ENCODE peak calls at places on chromosomes 7 and 10, in four cellular contexts. I, T, E and W are unnamed samples.
A peak's percentile ranks its signal among the peaks of the same experiment; 100 is the strongest.

GRCh38 chr7:37208528-37208927 is 240.1 kb downstream of the ELMO1 start:
- DNase-seq in I (peak; percentile 44), T (peak; percentile 19), E (peak; percentile 4), W (peak; percentile 90)

GRCh38 chr10:95229724-95230627 is 35.9 kb downstream of the ACSM6 start:
- DNase-seq in I (no peak), T (no peak), E (peak; percentile 94), W (no peak)

GRCh38 chr10:28087675-28088351 is 88.9 kb upstream of the ODAD2 start:
- DNase-seq in I (no peak), T (no peak), E (peak; percentile 76), W (no peak)

GRCh38 chr10:110989016-110989415 is 69.6 kb downstream of the SHOC2 start:
- DNase-seq in I (no peak), T (no peak), E (peak; percentile 64), W (no peak)

GRCh38 chr10:113133497-113133896 is 183.4 kb downstream of the TCF7L2 start:
- DNase-seq in I (no peak), T (no peak), E (peak; percentile 56), W (no peak)

GRCh38 chr10:28054211-28054888 is 55.5 kb upstream of the ODAD2 start:
- DNase-seq in I (no peak), T (no peak), E (peak; percentile 92), W (peak; percentile 31)

GRCh38 chr10:97676770-97677581 is 10.1 kb downstream of the AVPI1 start:
- DNase-seq in I (no peak), T (peak; percentile 32), E (peak; percentile 57), W (no peak)

GRCh38 chr10:108696792-108697477 is 1226.4 kb downstream of the XPNPEP1 start:
- DNase-seq in I (no peak), T (no peak), E (no peak), W (no peak)

GRCh38 chr7:87225696-87226095 is 6.2 kb upstream of the TMEM243 start:
- DNase-seq in I (no peak), T (no peak), E (peak; percentile 29), W (no peak)

GRCh38 chr10:122297583-122297982 is 26.5 kb downstream of the BTBD16 start:
- DNase-seq in I (no peak), T (no peak), E (no peak), W (no peak)

GRCh38 chr10:97849101-97849490 is 547 bp upstream of the GOLGA7B start:
- DNase-seq in I (no peak), T (no peak), E (no peak), W (no peak)

GRCh38 chr10:34753014-34753757 is 61.9 kb downstream of the PARD3 start:
- DNase-seq in I (no peak), T (no peak), E (no peak), W (no peak)

GRCh38 chr10:112221545-112221944 is 38.0 kb upstream of the GPAM start:
- DNase-seq in I (no peak), T (no peak), E (no peak), W (no peak)

GRCh38 chr10:132890301-132890700 is 52.1 kb downstream of the CFAP46 start:
- DNase-seq in I (no peak), T (no peak), E (no peak), W (peak; percentile 25)

GRCh38 chr7:45624392-45624760 is 50.2 kb downstream of the ADCY1 start:
- DNase-seq in I (no peak), T (no peak), E (no peak), W (no peak)

GRCh38 chr7:66150471-66150870 is 35.8 kb downstream of the CRCP start:
- DNase-seq in I (peak; percentile 61), T (no peak), E (peak; percentile 80), W (peak; percentile 79)

GRCh38 chr10:61140765-61141392 is 196.9 kb upstream of the RHOBTB1 start:
- DNase-seq in I (no peak), T (no peak), E (peak; percentile 79), W (no peak)

GRCh38 chr10:132654708-132655661 is 117.4 kb downstream of the INPP5A start:
- DNase-seq in I (peak; percentile 42), T (peak; percentile 22), E (peak; percentile 61), W (peak; percentile 65)

GRCh38 chr10:5423774-5424173 is 11.4 kb downstream of the NET1 start:
- DNase-seq in I (no peak), T (no peak), E (no peak), W (no peak)

GRCh38 chr7:37545619-37546356 is 97.1 kb upstream of the ELMO1 start:
- DNase-seq in I (no peak), T (no peak), E (no peak), W (no peak)

GRCh38 chr10:91632671-91633550 is at the start of gene PPP1R3C:
- DNase-seq in I (peak; percentile 90), T (peak; percentile 10), E (peak; percentile 91), W (peak; percentile 98)

GRCh38 chr7:43337191-43337590 is 224.7 kb downstream of the HECW1 start:
- DNase-seq in I (no peak), T (no peak), E (no peak), W (no peak)

GRCh38 chr7:16926283-16926682 is 44.5 kb upstream of the AGR3 start:
- DNase-seq in I (peak; percentile 25), T (no peak), E (peak; percentile 69), W (no peak)

GRCh38 chr10:7872041-7872442 is 53.7 kb downstream of the TAF3 start:
- DNase-seq in I (no peak), T (no peak), E (peak; percentile 30), W (no peak)

GRCh38 chr7:103651978-103652377 is 206.0 kb upstream of the SLC26A5 start:
- DNase-seq in I (no peak), T (no peak), E (no peak), W (no peak)

GRCh38 chr7:75688200-75689136 is 50.3 kb downstream of the HIP1 start:
- DNase-seq in I (peak; percentile 27), T (no peak), E (no peak), W (peak; percentile 62)

GRCh38 chr7:116194115-116194514 is 16.2 kb upstream of the TES start:
- DNase-seq in I (no peak), T (no peak), E (no peak), W (no peak)

GRCh38 chr10:116364808-116365207 is 40.6 kb downstream of the CCDC172 start:
- DNase-seq in I (no peak), T (no peak), E (no peak), W (no peak)

DNA sequence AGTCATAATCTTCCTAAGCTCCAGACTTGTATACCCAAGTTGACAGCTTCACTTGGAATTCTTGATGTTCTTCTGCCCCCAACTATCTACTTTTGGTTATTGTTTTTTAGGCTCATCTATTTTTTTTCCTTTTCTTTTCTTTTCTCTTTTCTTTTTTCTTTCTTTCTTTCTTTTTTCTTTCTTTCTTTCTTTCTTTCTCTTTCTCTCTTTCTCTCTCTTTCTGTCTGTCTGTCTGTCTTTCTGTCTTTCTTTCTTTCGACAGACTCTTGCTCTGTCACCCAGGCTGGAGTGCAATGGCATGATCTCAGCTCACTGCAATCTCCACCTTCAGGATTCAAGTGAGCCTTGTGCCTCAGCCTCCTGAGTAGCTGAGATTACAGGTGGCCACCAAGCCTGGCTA is 36.5 kb downstream of the KMT2E start:
- DNase-seq in I (no peak), T (no peak), E (no peak), W (no peak)
- TF ChIP-seq CTCF in I (no peak), T (peak; percentile 17), E (no peak), W (no peak)

GRCh38 chr7:95845007-95845406 is 72.7 kb downstream of the DYNC1I1 start:
- DNase-seq in I (no peak), T (no peak), E (peak; percentile 12), W (no peak)

GRCh38 chr7:95847061-95847460 is 74.7 kb downstream of the DYNC1I1 start:
- DNase-seq in I (no peak), T (no peak), E (no peak), W (no peak)

GRCh38 chr7:95840953-95841950 is 68.9 kb downstream of the DYNC1I1 start:
- DNase-seq in I (no peak), T (no peak), E (no peak), W (no peak)

GRCh38 chr7:95843286-95843685 is 70.9 kb downstream of the DYNC1I1 start:
- DNase-seq in I (no peak), T (no peak), E (no peak), W (no peak)
- TF ChIP-seq CTCF in I (no peak), T (no peak), E (no peak), W (no peak)

DNA sequence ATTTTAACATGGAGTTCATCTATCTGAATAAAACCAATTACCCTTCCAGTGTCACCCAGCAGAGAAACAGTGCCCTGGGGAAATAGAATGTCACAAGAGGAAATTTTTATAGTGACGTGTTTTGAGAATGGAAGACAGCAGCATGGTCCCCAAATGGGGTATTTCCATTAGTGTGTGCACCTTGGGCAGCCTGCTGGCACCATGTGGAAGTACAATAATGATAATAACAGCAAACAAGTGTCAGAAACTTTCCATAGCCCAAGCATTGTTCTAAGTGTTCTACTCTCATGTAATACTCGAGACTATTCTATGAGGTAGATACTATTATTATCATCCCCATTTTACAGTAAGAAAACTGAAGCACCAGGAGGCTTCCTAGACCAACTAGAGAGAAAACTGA is 2.2 kb upstream of the PDE1C start:
- DNase-seq in I (no peak), T (no peak), E (no peak), W (no peak)
- TF ChIP-seq CTCF in I (peak; percentile 38), T (no peak), E (peak; percentile 20), W (no peak)

GRCh38 chr10:57716884-57717283 is 550.8 kb downstream of the IPMK start:
- DNase-seq in I (no peak), T (no peak), E (peak; percentile 63), W (no peak)
- TF ChIP-seq CTCF in I (peak; percentile 45), T (no peak), E (peak; percentile 59), W (peak; percentile 15)

GRCh38 chr10:16854623-16855022 is 37.4 kb upstream of the RSU1 start:
- DNase-seq in I (no peak), T (no peak), E (no peak), W (no peak)

GRCh38 chr10:16853809-16854208 is 36.6 kb upstream of the RSU1 start:
- DNase-seq in I (no peak), T (no peak), E (no peak), W (no peak)

GRCh38 chr10:16856092-16856491 is 38.9 kb upstream of the RSU1 start:
- DNase-seq in I (no peak), T (no peak), E (no peak), W (no peak)

GRCh38 chr10:16856567-16856966 is 39.3 kb upstream of the RSU1 start:
- DNase-seq in I (no peak), T (no peak), E (peak; percentile 71), W (no peak)

DNA sequence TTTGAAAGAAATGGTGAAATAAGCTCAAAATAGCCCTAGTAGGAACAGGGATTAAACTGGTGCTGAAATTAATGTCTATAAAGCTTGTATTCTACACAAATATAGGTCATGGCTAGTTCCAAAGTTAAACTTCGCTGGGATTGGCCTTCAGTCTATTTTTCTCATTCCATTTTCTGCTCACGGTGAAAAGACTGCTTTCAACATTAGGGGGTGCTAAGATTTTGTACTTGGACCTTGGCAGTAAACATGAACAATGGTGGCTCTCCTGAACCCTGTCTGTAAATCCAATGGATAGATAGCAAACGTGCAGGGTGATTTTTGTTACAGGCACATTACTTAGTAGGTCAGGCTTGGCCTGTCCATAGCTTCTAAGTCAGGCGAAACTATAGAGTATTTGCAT is 36.0 kb upstream of the RSU1 start:
- DNase-seq in I (no peak), T (no peak), E (peak; percentile 78), W (no peak)
- TF ChIP-seq CTCF in I (no peak), T (no peak), E (peak; percentile 63), W (peak; percentile 6)